ENCODE peak calls at places on chromosomes 1 and 21, in ten cellular contexts. C, K, R, Z, N, F, S, W, P and A are unnamed samples.

GRCh38 chr1:14968251-14968812 is 185.2 kb upstream of the TMEM51 start:
- DNase-seq in C (peak), W (no peak), P (peak), F (peak), Z (peak), R (peak), K (no peak), N (no peak), S (peak), A (no peak)

GRCh38 chr1:208850441-208850840 is 606.3 kb upstream of the PLXNA2 start:
- DNase-seq in K (no peak), F (no peak), P (no peak), C (no peak), N (no peak), R (no peak), Z (no peak), W (no peak), S (no peak), A (no peak)

GRCh38 chr21:25717491-25718139 is 17.1 kb downstream of the ATP5PF start:
- DNase-seq in Z (no peak), R (no peak), F (peak), W (no peak), K (no peak), S (peak), C (peak), P (no peak), N (no peak), A (no peak)

GRCh38 chr1:183580281-183580682 is 10.0 kb downstream of the NCF2 start:
- DNase-seq in Z (no peak), F (peak), N (peak), W (no peak), P (no peak), C (no peak), K (peak), S (peak), R (no peak), A (peak)

GRCh38 chr1:22249928-22250680 is 107.2 kb upstream of the WNT4 start:
- DNase-seq in C (no peak), K (no peak), P (no peak), N (no peak), S (no peak), Z (no peak), R (no peak), F (no peak), W (no peak), A (no peak)

GRCh38 chr21:36980280-36981048 is 14.0 kb upstream of the HLCS start:
- DNase-seq in Z (no peak), R (no peak), C (peak), P (no peak), W (peak), S (peak), N (peak), K (peak), F (peak), A (peak)

GRCh38 chr1:202505356-202505755 is 156.9 kb downstream of the PPP1R12B start:
- DNase-seq in K (no peak), Z (peak), P (no peak), N (no peak), W (no peak), S (no peak), F (peak), C (peak), R (peak), A (no peak)

GRCh38 chr1:93738075-93738622 is 56.5 kb upstream of the BCAR3 start:
- DNase-seq in R (peak), Z (peak), S (peak), N (no peak), P (no peak), W (no peak), C (peak), F (peak), K (no peak), A (no peak)

GRCh38 chr21:35348686-35349085 is 299.6 kb upstream of the RUNX1 start:
- DNase-seq in W (no peak), F (peak), R (no peak), P (no peak), K (no peak), C (no peak), Z (no peak), S (no peak), N (no peak), A (no peak)

GRCh38 chr21:38032402-38032801 is 116.1 kb upstream of the KCNJ6 start:
- DNase-seq in F (no peak), P (no peak), S (no peak), N (no peak), C (no peak), Z (no peak), K (no peak), R (no peak), W (no peak), A (no peak)

GRCh38 chr1:185934476-185935189 is 200.4 kb downstream of the HMCN1 start:
- DNase-seq in R (peak), W (no peak), F (peak), Z (peak), S (no peak), P (no peak), K (no peak), C (peak), N (no peak), A (no peak)

GRCh38 chr21:42550817-42551216 is 37.2 kb downstream of the SLC37A1 start:
- DNase-seq in W (peak), F (no peak), N (no peak), P (no peak), K (no peak), Z (no peak), R (no peak), C (no peak), S (no peak), A (no peak)

GRCh38 chr1:7680791-7681165 is 90.3 kb upstream of the VAMP3 start:
- DNase-seq in C (no peak), Z (no peak), P (no peak), S (no peak), R (no peak), N (no peak), F (no peak), W (no peak), K (no peak), A (no peak)

GRCh38 chr1:65172936-65173335 is 24.9 kb downstream of the AK4 start:
- DNase-seq in C (no peak), S (no peak), Z (no peak), K (no peak), N (no peak), R (no peak), P (no peak), W (no peak), F (no peak), A (no peak)

DNA sequence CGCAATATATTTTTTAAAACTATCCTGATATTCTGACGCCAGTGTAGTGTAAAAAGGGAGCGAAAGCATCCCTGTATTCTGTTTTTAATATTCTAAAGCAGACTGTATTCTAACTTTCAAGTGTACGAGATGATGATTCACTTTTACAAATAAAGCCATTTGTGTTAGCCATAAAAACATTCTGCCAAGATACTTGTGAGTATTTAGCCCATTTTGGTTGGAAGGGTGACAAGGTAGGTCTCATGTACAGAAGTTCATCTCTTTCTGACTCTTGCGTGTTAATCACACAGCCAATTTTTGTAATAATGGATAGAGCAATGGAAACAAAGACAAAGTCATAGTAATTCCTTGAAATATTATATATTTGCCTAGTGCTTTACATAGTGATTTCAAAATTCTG is 125.3 kb upstream of the GREM2 start:
- DNase-seq in S (peak), Z (no peak), P (no peak), K (no peak), N (no peak), C (no peak), F (peak), W (no peak), R (no peak), A (no peak)
- TF ChIP-seq CTCF in S (no peak), Z (no peak), P (no peak), K (no peak), N (no peak), C (no peak), F (no peak), W (no peak), R (no peak), A (no peak)

GRCh38 chr1:204460346-204460745 is 34.3 kb downstream of the PIK3C2B start:
- DNase-seq in R (no peak), P (no peak), K (no peak), S (no peak), Z (no peak), F (no peak), W (no peak), C (no peak), N (no peak), A (no peak)

GRCh38 chr1:204461331-204462228 is 33.0 kb downstream of the PIK3C2B start:
- DNase-seq in F (no peak), N (peak), Z (no peak), R (no peak), C (peak), W (no peak), S (no peak), P (no peak), K (no peak), A (peak)

GRCh38 chr1:204457665-204458064 is 36.9 kb downstream of the PIK3C2B start:
- DNase-seq in F (no peak), N (no peak), W (no peak), R (no peak), K (no peak), Z (no peak), C (no peak), P (no peak), S (no peak), A (no peak)

GRCh38 chr1:204462229-204462561 is 32.4 kb downstream of the PIK3C2B start:
- DNase-seq in F (no peak), K (no peak), C (no peak), S (no peak), Z (no peak), N (no peak), P (no peak), R (no peak), W (no peak), A (no peak)

DNA sequence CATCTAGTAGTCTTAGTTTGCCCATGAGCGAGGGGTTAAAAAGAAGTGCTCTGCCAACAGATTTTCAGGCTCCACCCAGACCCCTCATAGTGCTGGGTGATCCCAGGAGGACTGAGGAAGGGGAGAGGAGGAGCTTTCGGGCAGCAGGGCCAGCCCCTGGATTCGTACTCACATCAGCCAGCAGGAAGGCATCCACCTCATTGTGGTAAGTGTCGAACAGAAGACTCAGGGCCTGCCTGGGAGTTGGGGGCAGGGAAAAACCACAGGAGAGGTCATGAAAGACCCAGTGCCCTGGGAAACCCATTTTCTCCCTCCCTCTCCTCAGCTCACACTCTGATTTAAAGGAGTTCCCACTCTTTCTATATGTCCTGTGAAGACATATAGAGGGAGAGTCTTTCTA is 34.9 kb downstream of the PIK3C2B start:
- DNase-seq in W (no peak), P (no peak), C (no peak), R (no peak), N (no peak), S (no peak), K (no peak), Z (no peak), F (no peak), A (no peak)
- TF ChIP-seq CTCF in W (no peak), P (no peak), C (no peak), R (no peak), N (no peak), S (no peak), K (no peak), Z (no peak), F (no peak), A (no peak)

GRCh38 chr1:52713590-52713989 is 12.7 kb upstream of the ZYG11B start:
- DNase-seq in W (no peak), C (no peak), K (no peak), P (no peak), N (no peak), R (no peak), F (no peak), S (no peak), Z (no peak), A (no peak)
- TF ChIP-seq CTCF in W (no peak), C (no peak), K (no peak), P (no peak), N (no peak), R (no peak), F (no peak), S (no peak), Z (no peak), A (no peak)

GRCh38 chr1:215911406-215911968 is 344.4 kb downstream of the KCTD3 start:
- DNase-seq in R (no peak), W (no peak), C (peak), P (no peak), Z (no peak), S (peak), N (no peak), K (no peak), F (peak), A (no peak)
- TF ChIP-seq CTCF in R (no peak), W (no peak), C (no peak), P (peak), Z (no peak), S (peak), N (no peak), K (no peak), F (peak), A (peak)

DNA sequence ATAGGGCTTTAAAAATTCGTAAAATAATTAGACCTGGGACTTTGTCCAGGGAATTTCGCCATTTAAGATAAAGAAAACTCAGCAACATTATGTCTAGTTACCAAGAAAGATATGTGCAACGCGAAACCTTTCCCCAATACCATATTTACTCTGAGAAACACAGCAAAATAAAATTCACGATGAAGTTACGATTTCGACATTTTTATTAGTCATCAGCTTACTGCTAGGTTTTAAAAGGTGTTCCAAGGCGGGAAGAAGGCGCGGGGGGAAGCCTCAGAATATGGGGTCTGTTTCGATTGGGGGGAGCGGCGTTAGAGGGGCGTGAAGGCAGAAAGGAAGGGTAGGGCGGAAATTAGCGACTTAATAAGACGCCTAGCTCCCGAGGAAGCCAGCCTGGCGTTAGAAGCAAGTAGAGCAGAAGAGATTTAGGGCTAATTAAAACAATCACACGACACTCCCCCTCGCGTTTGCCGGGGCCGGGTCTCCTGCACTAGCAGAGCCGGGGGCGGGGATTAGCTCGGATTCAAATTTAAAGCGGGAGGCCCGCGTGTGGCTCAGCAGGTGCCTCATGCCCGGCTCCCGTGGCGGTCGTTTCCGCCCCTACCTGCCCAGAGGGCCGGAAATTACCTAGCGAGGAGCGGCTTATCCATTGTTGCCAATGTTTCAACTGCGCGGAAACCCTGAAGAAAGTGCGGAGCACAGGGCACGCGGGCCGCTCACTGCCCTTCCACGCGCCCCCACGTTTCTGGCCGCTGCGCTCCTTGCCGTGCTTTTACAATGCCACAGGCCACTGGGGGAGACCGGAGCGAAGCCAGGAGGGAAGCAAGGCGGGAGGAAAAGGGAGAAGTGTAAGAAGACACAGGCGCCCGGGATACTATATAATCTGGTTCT is 795 bp upstream of the POU2F1 start:
- DNase-seq in Z (no peak), F (peak), W (peak), R (no peak), C (peak), S (peak), K (peak), N (peak), P (peak), A (peak)
- TF ChIP-seq CTCF in Z (no peak), F (peak), W (no peak), R (no peak), C (no peak), S (no peak), K (no peak), N (peak), P (no peak), A (no peak)